ENCODE peak calls at places on chromosomes 11 and 22, in nine cellular contexts. One of them, this sample, is unnamed.

GRCh38 chr11:39327302-39327701 is 2132.2 kb downstream of the LRRC4C start:
- DNase-seq in uterus: no peak
- DNase-seq in breast epithelium: no peak
- DNase-seq in A549: no peak
- DNase-seq in H1: no peak
- DNase-seq in right atrium auricular region: no peak
- DNase-seq in heart left ventricle: no peak
- DNase-seq in prostate gland: no peak
- DNase-seq in right lobe of liver: no peak
- DNase-seq in this sample: no peak

GRCh38 chr22:28674121-28674563 is 5.5 kb downstream of the TTC28 start:
- DNase-seq in prostate gland: no peak
- DNase-seq in right atrium auricular region: no peak
- DNase-seq in uterus: no peak
- DNase-seq in breast epithelium: no peak
- DNase-seq in right lobe of liver: no peak
- DNase-seq in H1: no peak
- DNase-seq in A549: no peak
- DNase-seq in heart left ventricle: no peak
- DNase-seq in this sample: no peak

GRCh38 chr11:34502949-34503348 is 10.6 kb downstream of the ELF5 start:
- DNase-seq in prostate gland: no peak
- DNase-seq in heart left ventricle: no peak
- DNase-seq in right atrium auricular region: no peak
- DNase-seq in breast epithelium: no peak
- DNase-seq in H1: no peak
- DNase-seq in uterus: no peak
- DNase-seq in A549: no peak
- DNase-seq in right lobe of liver: no peak
- DNase-seq in this sample: no peak

GRCh38 chr22:37636186-37636948 is 3.1 kb upstream of the SH3BP1 start:
- DNase-seq in heart left ventricle: no peak
- DNase-seq in A549: no peak
- DNase-seq in right atrium auricular region: no peak
- DNase-seq in H1: no peak
- DNase-seq in prostate gland: no peak
- DNase-seq in uterus: no peak
- DNase-seq in right lobe of liver: no peak
- DNase-seq in breast epithelium: no peak
- DNase-seq in this sample: no peak

GRCh38 chr11:45022294-45023064 is 71.8 kb upstream of the TP53I11 start:
- DNase-seq in A549: no peak
- DNase-seq in heart left ventricle: no peak
- DNase-seq in right atrium auricular region: peak; percentile 52
- DNase-seq in breast epithelium: no peak
- DNase-seq in H1: no peak
- DNase-seq in uterus: no peak
- DNase-seq in right lobe of liver: no peak
- DNase-seq in prostate gland: no peak
- DNase-seq in this sample: no peak

GRCh38 chr22:27537481-27537891 is 264.1 kb downstream of the MN1 start:
- DNase-seq in right atrium auricular region: no peak
- DNase-seq in prostate gland: no peak
- DNase-seq in H1: no peak
- DNase-seq in right lobe of liver: no peak
- DNase-seq in A549: no peak
- DNase-seq in breast epithelium: no peak
- DNase-seq in uterus: peak; percentile 48
- DNase-seq in heart left ventricle: no peak
- DNase-seq in this sample: no peak

GRCh38 chr22:22390989-22391388 is 117.6 kb downstream of the ZNF280B start:
- DNase-seq in right lobe of liver: no peak
- DNase-seq in breast epithelium: peak; percentile 2
- DNase-seq in A549: no peak
- DNase-seq in prostate gland: no peak
- DNase-seq in right atrium auricular region: peak; percentile 34
- DNase-seq in heart left ventricle: no peak
- DNase-seq in H1: no peak
- DNase-seq in uterus: no peak
- DNase-seq in this sample: no peak

GRCh38 chr11:107691003-107691402 is 20.9 kb downstream of the SLN start:
- DNase-seq in right lobe of liver: no peak
- DNase-seq in A549: no peak
- DNase-seq in heart left ventricle: no peak
- DNase-seq in prostate gland: no peak
- DNase-seq in breast epithelium: no peak
- DNase-seq in uterus: no peak
- DNase-seq in right atrium auricular region: no peak
- DNase-seq in H1: no peak
- DNase-seq in this sample: no peak

GRCh38 chr11:57648791-57649735 is 649 bp downstream of the YPEL4 start:
- DNase-seq in heart left ventricle: no peak
- DNase-seq in A549: no peak
- DNase-seq in prostate gland: no peak
- DNase-seq in breast epithelium: no peak
- DNase-seq in right lobe of liver: no peak
- DNase-seq in right atrium auricular region: no peak
- DNase-seq in uterus: peak; percentile 46
- DNase-seq in H1: no peak
- DNase-seq in this sample: no peak

GRCh38 chr11:45982656-45983470 is 60.4 kb downstream of the LARGE2 start:
- DNase-seq in H1: peak; percentile 84
- DNase-seq in right lobe of liver: no peak
- DNase-seq in uterus: peak; percentile 79
- DNase-seq in A549: peak; percentile 11
- DNase-seq in breast epithelium: no peak
- DNase-seq in heart left ventricle: peak; percentile 56
- DNase-seq in prostate gland: no peak
- DNase-seq in right atrium auricular region: no peak
- DNase-seq in this sample: peak; percentile 73

GRCh38 chr11:82814379-82814778 is 80.7 kb upstream of the FAM181B start:
- DNase-seq in breast epithelium: no peak
- DNase-seq in H1: no peak
- DNase-seq in A549: no peak
- DNase-seq in heart left ventricle: no peak
- DNase-seq in prostate gland: no peak
- DNase-seq in right atrium auricular region: no peak
- DNase-seq in uterus: no peak
- DNase-seq in right lobe of liver: no peak
- DNase-seq in this sample: no peak

GRCh38 chr11:129023968-129024676 is 81.5 kb upstream of the TP53AIP1 start:
- DNase-seq in breast epithelium: peak; percentile 75
- DNase-seq in heart left ventricle: no peak
- DNase-seq in prostate gland: peak; percentile 87
- DNase-seq in H1: peak; percentile 17
- DNase-seq in A549: no peak
- DNase-seq in right atrium auricular region: no peak
- DNase-seq in uterus: no peak
- DNase-seq in right lobe of liver: no peak
- DNase-seq in this sample: no peak

GRCh38 chr11:65170058-65170534 is at the start of gene SPDYC:
- DNase-seq in uterus: no peak
- DNase-seq in A549: no peak
- DNase-seq in right atrium auricular region: no peak
- DNase-seq in heart left ventricle: no peak
- DNase-seq in prostate gland: no peak
- DNase-seq in breast epithelium: no peak
- DNase-seq in right lobe of liver: no peak
- DNase-seq in H1: no peak
- DNase-seq in this sample: no peak

GRCh38 chr22:50376064-50376747 is 33.1 kb downstream of the PPP6R2 start:
- DNase-seq in H1: no peak
- DNase-seq in right atrium auricular region: no peak
- DNase-seq in breast epithelium: no peak
- DNase-seq in A549: no peak
- DNase-seq in prostate gland: no peak
- DNase-seq in heart left ventricle: no peak
- DNase-seq in right lobe of liver: no peak
- DNase-seq in uterus: no peak
- DNase-seq in this sample: no peak

GRCh38 chr11:72239849-72240460 is 4.0 kb downstream of the PHOX2A start:
- DNase-seq in heart left ventricle: no peak
- DNase-seq in A549: no peak
- DNase-seq in prostate gland: peak; percentile 47
- DNase-seq in right lobe of liver: peak; percentile 62
- DNase-seq in right atrium auricular region: no peak
- DNase-seq in uterus: no peak
- DNase-seq in H1: no peak
- DNase-seq in breast epithelium: no peak
- DNase-seq in this sample: no peak

GRCh38 chr22:36464715-36465231 is 16.7 kb downstream of the TXN2 start:
- DNase-seq in right lobe of liver: no peak
- DNase-seq in uterus: no peak
- DNase-seq in H1: no peak
- DNase-seq in breast epithelium: no peak
- DNase-seq in heart left ventricle: no peak
- DNase-seq in right atrium auricular region: no peak
- DNase-seq in prostate gland: no peak
- DNase-seq in A549: no peak
- DNase-seq in this sample: no peak
- TF ChIP-seq CTCF in right lobe of liver: no peak
- TF ChIP-seq CTCF in uterus: no peak
- TF ChIP-seq CTCF in H1: no peak
- TF ChIP-seq CTCF in breast epithelium: no peak
- TF ChIP-seq CTCF in heart left ventricle: no peak
- TF ChIP-seq CTCF in right atrium auricular region: no peak
- TF ChIP-seq CTCF in prostate gland: no peak
- TF ChIP-seq CTCF in A549: no peak
- TF ChIP-seq CTCF in this sample: no peak

GRCh38 chr22:42799061-42799460 is 58.0 kb downstream of the ARFGAP3 start:
- DNase-seq in uterus: no peak
- DNase-seq in A549: no peak
- DNase-seq in right lobe of liver: no peak
- DNase-seq in H1: no peak
- DNase-seq in right atrium auricular region: no peak
- DNase-seq in heart left ventricle: no peak
- DNase-seq in breast epithelium: no peak
- DNase-seq in prostate gland: no peak
- DNase-seq in this sample: peak; percentile 18
- H3K4me1 ChIP-seq in uterus: no peaks in the 10 kb centered on the region
- H3K4me1 ChIP-seq in A549: no peaks in the 10 kb centered on the region
- H3K4me1 ChIP-seq in right lobe of liver: peaks cover 33% of the 10 kb centered on the region
- H3K4me1 ChIP-seq in H1: no peaks in the 10 kb centered on the region
- H3K4me1 ChIP-seq in right atrium auricular region: peaks cover 32% of the 10 kb centered on the region
- H3K4me1 ChIP-seq in heart left ventricle: peaks cover 14% of the 10 kb centered on the region
- H3K4me1 ChIP-seq in breast epithelium: no peaks in the 10 kb centered on the region
- H3K4me1 ChIP-seq in prostate gland: peaks cover 6% of the 10 kb centered on the region
- H3K4me1 ChIP-seq in this sample: no peaks in the 10 kb centered on the region

DNA sequence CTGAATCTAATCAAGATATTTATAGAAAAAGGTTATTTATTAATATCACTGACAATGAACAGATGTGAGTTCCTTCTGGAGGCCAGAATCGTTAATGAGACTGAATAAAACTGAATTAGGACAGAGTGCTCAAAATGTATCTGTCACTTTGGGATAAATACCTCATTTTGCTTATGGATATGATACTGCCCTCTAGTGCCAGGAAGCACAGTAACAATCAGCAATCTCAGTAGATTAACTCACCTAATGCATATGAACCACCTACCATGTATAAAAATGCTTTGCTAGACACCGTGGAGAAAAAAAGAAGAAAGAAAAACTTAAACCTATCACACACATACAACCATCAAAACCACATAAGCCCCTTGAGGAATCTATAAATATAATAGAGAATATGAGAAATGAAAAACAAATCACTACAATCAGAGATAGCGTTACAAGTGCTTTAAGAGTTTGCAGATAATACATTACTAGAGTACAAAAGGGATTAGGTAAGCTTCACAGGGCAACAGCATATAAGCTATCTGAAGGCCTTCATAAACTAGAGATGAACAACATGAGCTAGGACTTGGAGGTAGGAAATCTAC is 117.4 kb downstream of the SGSM3 start:
- DNase-seq in A549: peak; percentile 50
- DNase-seq in uterus: no peak
- DNase-seq in H1: no peak
- DNase-seq in heart left ventricle: no peak
- DNase-seq in right atrium auricular region: no peak
- DNase-seq in prostate gland: no peak
- DNase-seq in breast epithelium: no peak
- DNase-seq in right lobe of liver: no peak
- DNase-seq in this sample: no peak
- TF ChIP-seq CTCF in A549: peak; percentile 66
- TF ChIP-seq CTCF in uterus: peak; percentile 39
- TF ChIP-seq CTCF in H1: no peak
- TF ChIP-seq CTCF in heart left ventricle: peak; percentile 55
- TF ChIP-seq CTCF in right atrium auricular region: peak; percentile 68
- TF ChIP-seq CTCF in prostate gland: no peak
- TF ChIP-seq CTCF in breast epithelium: peak; percentile 40
- TF ChIP-seq CTCF in right lobe of liver: peak; percentile 71
- TF ChIP-seq CTCF in this sample: peak; percentile 39

GRCh38 chr11:845872-846271 is 3.2 kb downstream of the TSPAN4 start:
- DNase-seq in prostate gland: no peak
- DNase-seq in right lobe of liver: no peak
- DNase-seq in right atrium auricular region: no peak
- DNase-seq in uterus: no peak
- DNase-seq in heart left ventricle: no peak
- DNase-seq in A549: no peak
- DNase-seq in breast epithelium: no peak
- DNase-seq in H1: no peak
- DNase-seq in this sample: no peak

GRCh38 chr11:848988-849824 is 6.6 kb downstream of the TSPAN4 start:
- DNase-seq in right atrium auricular region: no peak
- DNase-seq in uterus: no peak
- DNase-seq in breast epithelium: no peak
- DNase-seq in right lobe of liver: no peak
- DNase-seq in A549: no peak
- DNase-seq in heart left ventricle: no peak
- DNase-seq in prostate gland: no peak
- DNase-seq in H1: no peak
- DNase-seq in this sample: no peak

GRCh38 chr11:848380-848931 is 5.8 kb downstream of the TSPAN4 start:
- DNase-seq in prostate gland: no peak
- DNase-seq in heart left ventricle: no peak
- DNase-seq in A549: no peak
- DNase-seq in right atrium auricular region: no peak
- DNase-seq in right lobe of liver: no peak
- DNase-seq in uterus: no peak
- DNase-seq in breast epithelium: no peak
- DNase-seq in H1: no peak
- DNase-seq in this sample: no peak

GRCh38 chr11:846496-847098 is 3.9 kb downstream of the TSPAN4 start:
- DNase-seq in H1: no peak
- DNase-seq in right lobe of liver: no peak
- DNase-seq in breast epithelium: no peak
- DNase-seq in A549: no peak
- DNase-seq in uterus: no peak
- DNase-seq in heart left ventricle: no peak
- DNase-seq in right atrium auricular region: no peak
- DNase-seq in prostate gland: no peak
- DNase-seq in this sample: no peak

DNA sequence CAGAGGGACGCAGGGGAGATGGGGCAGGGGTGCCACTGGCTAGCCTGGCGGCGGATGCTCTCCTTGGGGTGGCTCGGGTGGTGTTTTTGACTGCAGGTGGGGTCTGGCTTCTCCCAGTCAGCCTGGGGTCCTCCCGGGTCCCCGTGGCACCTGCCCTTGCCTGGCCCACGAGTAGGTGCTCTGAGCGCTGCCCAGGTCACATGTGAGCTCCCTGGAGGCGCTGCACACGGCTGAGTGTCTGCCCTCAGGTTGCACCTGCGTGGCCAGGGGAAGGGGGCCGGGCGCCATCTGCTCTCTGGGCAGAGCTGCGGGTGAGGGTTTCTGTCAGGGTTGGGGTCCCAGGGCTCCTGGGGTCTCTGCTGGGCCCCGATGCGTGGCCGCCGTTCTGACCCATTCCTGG is 5.2 kb downstream of the TSPAN4 start:
- DNase-seq in heart left ventricle: no peak
- DNase-seq in right atrium auricular region: no peak
- DNase-seq in breast epithelium: no peak
- DNase-seq in right lobe of liver: no peak
- DNase-seq in prostate gland: no peak
- DNase-seq in uterus: no peak
- DNase-seq in A549: no peak
- DNase-seq in H1: no peak
- DNase-seq in this sample: no peak
- H3K4me1 ChIP-seq in heart left ventricle: peaks cover 36% of the 10 kb centered on the region
- H3K4me1 ChIP-seq in right atrium auricular region: peaks cover 83% of the 10 kb centered on the region
- H3K4me1 ChIP-seq in breast epithelium: peaks cover 26% of the 10 kb centered on the region
- H3K4me1 ChIP-seq in right lobe of liver: peaks cover 26% of the 10 kb centered on the region
- H3K4me1 ChIP-seq in prostate gland: peaks cover 26% of the 10 kb centered on the region
- H3K4me1 ChIP-seq in uterus: peaks cover 10% of the 10 kb centered on the region
- H3K4me1 ChIP-seq in A549: peaks cover 67% of the 10 kb centered on the region
- H3K4me1 ChIP-seq in H1: no peaks in the 10 kb centered on the region
- H3K4me1 ChIP-seq in this sample: peaks cover 43% of the 10 kb centered on the region

This sample was measured in ascending aorta.